ENCODE peak calls at places on chromosomes 16 and 17, in five cellular contexts. A is HCT116, S is GM23248, I is neural progenitor cell, L is endothelial cell of umbilical vein. H is an unnamed sample. For H3K9me3, the result is how much of the 10 kb centered on the place peaks cover.

GRCh38 chr17:46948544-46948943 is 25.6 kb downstream of the GOSR2 start:
- DNase-seq in A (no peak), S (no peak), I (no peak), L (no peak), H (no peak)

GRCh38 chr17:44636562-44636961 is 19.7 kb upstream of the MEIOC start:
- DNase-seq in A (peak), S (peak), I (peak), L (peak), H (no peak)

GRCh38 chr17:42554250-42555121 is 1.8 kb downstream of the HSD17B1 start:
- DNase-seq in A (no peak), S (peak), I (peak), L (peak), H (peak)

GRCh38 chr17:78940241-78940640 is 15.1 kb upstream of the TIMP2 start:
- DNase-seq in A (no peak), S (no peak), I (no peak), L (no peak), H (no peak)

GRCh38 chr17:70938311-70938710 is 769.0 kb downstream of the KCNJ2 start:
- DNase-seq in A (no peak), S (no peak), I (no peak), L (no peak), H (no peak)

GRCh38 chr17:79658811-79659207 is 48.0 kb upstream of the RBFOX3 start:
- DNase-seq in A (peak), S (peak), I (peak), L (peak), H (no peak)

GRCh38 chr17:80859004-80859941 is 132.4 kb upstream of the CHMP6 start:
- DNase-seq in A (no peak), S (peak), I (peak), L (peak), H (no peak)

GRCh38 chr17:43338886-43339516 is 59.8 kb upstream of the ARL4D start:
- DNase-seq in A (no peak), S (peak), I (peak), L (peak), H (peak)

GRCh38 chr17:36888236-36888957 is 48.9 kb upstream of the LHX1 start:
- DNase-seq in A (no peak), S (no peak), I (peak), L (no peak), H (no peak)

GRCh38 chr17:27199948-27200347 is 94.0 kb upstream of the WSB1 start:
- DNase-seq in A (no peak), S (peak), I (no peak), L (peak), H (no peak)

GRCh38 chr17:17387461-17388362 is 84.5 kb downstream of the NT5M start:
- DNase-seq in A (peak), S (peak), I (peak), L (no peak), H (peak)

GRCh38 chr17:82237083-82237745 is 8.4 kb downstream of the SLC16A3 start:
- DNase-seq in A (no peak), S (no peak), I (no peak), L (no peak), H (no peak)

GRCh38 chr16:68244903-68245853 is at the start of gene PLA2G15:
- DNase-seq in A (peak), S (peak), I (peak), L (peak), H (peak)

GRCh38 chr17:69485901-69486643 is 71.6 kb downstream of the MAP2K6 start:
- DNase-seq in A (no peak), S (peak), I (no peak), L (peak), H (no peak)

GRCh38 chr17:58153046-58153445 is 4.9 kb downstream of the OR4D1 start:
- DNase-seq in A (no peak), S (no peak), I (no peak), L (no peak), H (peak)

GRCh38 chr17:39200957-39201510 is 951 bp downstream of the RPL19 start:
- DNase-seq in A (no peak), S (no peak), I (no peak), L (no peak), H (no peak)

GRCh38 chr17:49707246-49707607 is 537 bp downstream of the SLC35B1 start:
- DNase-seq in A (no peak), S (peak), I (peak), L (peak), H (peak)

GRCh38 chr16:31274831-31275816 is 15.3 kb downstream of the ITGAM start:
- DNase-seq in A (no peak), S (no peak), I (no peak), L (no peak), H (no peak)

GRCh38 chr16:64751906-64752305 is 370.0 kb downstream of the CDH11 start:
- DNase-seq in A (no peak), S (peak), I (no peak), L (no peak), H (no peak)

GRCh38 chr17:81237591-81238489 is 1.0 kb downstream of the TEPSIN start:
- DNase-seq in A (no peak), S (peak), I (no peak), L (no peak), H (no peak)

GRCh38 chr17:75676461-75676860 is 9.3 kb downstream of the SAP30BP start:
- DNase-seq in A (no peak), S (no peak), I (no peak), L (no peak), H (no peak)

GRCh38 chr17:38851434-38851833 is 2.1 kb downstream of the RPL23 start:
- DNase-seq in A (no peak), S (peak), I (no peak), L (no peak), H (no peak)

GRCh38 chr17:45756266-45756989 is 27.7 kb upstream of the CRHR1 start:
- DNase-seq in A (no peak), S (no peak), I (peak), L (no peak), H (no peak)

GRCh38 chr17:41629316-41629715 is 4.9 kb upstream of the KRT17 start:
- DNase-seq in A (no peak), S (no peak), I (no peak), L (no peak), H (no peak)

GRCh38 chr17:50144845-50145531 is 5.5 kb downstream of the PPP1R9B start:
- DNase-seq in A (no peak), S (no peak), I (no peak), L (no peak), H (no peak)

GRCh38 chr16:19330801-19331484 is 45.4 kb downstream of the CLEC19A start:
- DNase-seq in A (peak), S (peak), I (no peak), L (no peak), H (no peak)

GRCh38 chr17:38571833-38572274 is 33.9 kb downstream of the SRCIN1 start:
- DNase-seq in A (no peak), S (no peak), I (peak), L (no peak), H (no peak)

GRCh38 chr17:38751144-38751802 is 1.3 kb upstream of the PSMB3 start:
- DNase-seq in A (no peak), S (peak), I (peak), L (no peak), H (peak)

GRCh38 chr16:81616321-81617020 is 162.6 kb upstream of the PLCG2 start:
- DNase-seq in A (no peak), S (peak), I (peak), L (peak), H (peak)

GRCh38 chr16:63890072-63890471 is 1231.8 kb downstream of the CDH11 start:
- DNase-seq in A (no peak), S (peak), I (no peak), L (peak), H (no peak)

GRCh38 chr17:59838196-59838911 is 54.4 kb downstream of the TUBD1 start:
- DNase-seq in A (no peak), S (peak), I (no peak), L (peak), H (peak)

GRCh38 chr16:88713568-88714419 is 7.5 kb downstream of the CTU2 start:
- DNase-seq in A (no peak), S (peak), I (no peak), L (no peak), H (no peak)

GRCh38 chr17:81068411-81068810 is 33.5 kb downstream of the BAIAP2 start:
- DNase-seq in A (no peak), S (no peak), I (no peak), L (no peak), H (no peak)

GRCh38 chr16:14676633-14677032 is 17.5 kb downstream of the PLA2G10 start:
- DNase-seq in A (no peak), S (no peak), I (no peak), L (no peak), H (no peak)

GRCh38 chr17:21674242-21674731 is 18.0 kb upstream of the KCNJ18 start:
- DNase-seq in A (no peak), S (no peak), I (no peak), L (no peak), H (no peak)
- H3K9me3 ChIP-seq in A (under half), S (under half), I (under half), L (under half), H (under half)

DNA sequence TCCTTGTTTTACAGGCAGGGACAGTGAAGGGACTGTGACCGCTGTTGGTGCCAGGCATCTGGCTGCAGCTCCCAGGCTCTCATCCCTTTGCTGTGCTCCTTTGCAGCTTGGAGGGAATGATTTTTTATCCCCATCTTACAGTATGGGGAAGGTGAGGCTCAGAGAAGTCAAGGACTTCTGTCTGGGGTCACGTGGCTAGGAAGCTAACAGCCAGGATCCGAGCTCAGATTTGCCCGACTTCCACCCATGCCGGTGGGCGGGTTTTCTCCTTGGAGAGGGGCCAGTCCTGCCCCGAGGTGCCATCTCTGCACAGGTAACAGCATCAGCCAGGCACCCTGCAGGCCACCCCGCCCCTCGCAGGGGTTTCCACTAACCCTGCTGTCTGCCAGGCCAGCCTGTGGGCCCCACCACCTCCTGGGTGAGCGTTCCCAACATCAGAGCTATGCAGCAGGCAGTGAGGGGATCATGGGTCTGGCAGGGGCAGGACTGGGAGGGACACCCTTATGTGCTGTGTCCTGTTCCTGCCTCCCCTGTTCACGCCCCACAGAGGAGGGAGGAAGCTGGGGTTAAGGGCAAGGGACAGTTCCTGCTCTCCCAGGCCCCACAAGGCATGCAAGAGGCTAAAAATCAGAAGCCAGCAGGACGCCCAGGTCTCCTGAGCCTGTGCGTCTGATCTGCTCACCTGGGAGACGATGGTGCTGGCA is 25.4 kb downstream of the JPH3 start:
- DNase-seq in A (no peak), S (no peak), I (no peak), L (no peak), H (no peak)
- H3K4me2 ChIP-seq in A (no peak), S (no peak), I (no peak), L (no peak), H (no peak)

GRCh38 chr16:35931722-35932121 is 2472.3 kb downstream of the TP53TG3F start:
- DNase-seq in A (no peak), S (no peak), I (no peak), L (no peak), H (no peak)
- H3K9me3 ChIP-seq in A (under half), S (under half), I (half or more), L (under half), H (under half)

GRCh38 chr17:48541574-48542113 is 3.3 kb downstream of the HOXB2 start:
- DNase-seq in A (no peak), S (peak), I (peak), L (no peak), H (no peak)

GRCh38 chr17:48540213-48540612 is 4.7 kb downstream of the HOXB2 start:
- DNase-seq in A (no peak), S (no peak), I (no peak), L (no peak), H (no peak)

GRCh38 chr17:48542114-48542955 is 2.6 kb downstream of the HOXB2 start:
- DNase-seq in A (no peak), S (peak), I (peak), L (peak), H (no peak)

GRCh38 chr17:48539177-48539576 is 5.7 kb downstream of the HOXB2 start:
- DNase-seq in A (no peak), S (peak), I (no peak), L (no peak), H (no peak)

GRCh38 chr17:48541036-48541573 is 3.8 kb downstream of the HOXB2 start:
- DNase-seq in A (no peak), S (peak), I (no peak), L (peak), H (no peak)
- H3K4me2 ChIP-seq in A (no peak), S (peak), I (peak), L (peak), H (no peak)

GRCh38 chr16:35745821-35746248 is 2286.4 kb downstream of the TP53TG3F start:
- DNase-seq in A (no peak), S (no peak), I (no peak), L (no peak), H (no peak)
- H3K9me3 ChIP-seq in A (under half), S (under half), I (under half), L (under half), H (half or more)